ENCODE peak calls at places on chromosomes 5 and 9, in eight cellular contexts. K, Z, H, N, M, X, T and J are unnamed samples.
A peak's percentile ranks its signal among the peaks of the same experiment; 100 is the strongest.

GRCh38 chr9:119961774-119962408 is 592.7 kb upstream of the BRINP1 start:
- DNase-seq in K (peak; percentile 68), Z (peak; percentile 68), H (peak; percentile 33), N (peak; percentile 29), M (peak; percentile 63), X (no peak), T (no peak), J (peak; percentile 12)

GRCh38 chr9:35771943-35772342 is 17.9 kb upstream of the MSMP start:
- DNase-seq in K (no peak), Z (no peak), H (peak; percentile 32), N (no peak), M (no peak), X (no peak), T (no peak), J (no peak)

GRCh38 chr9:135884328-135885035 is 22.9 kb downstream of the CAMSAP1 start:
- DNase-seq in K (peak; percentile 17), Z (no peak), H (no peak), N (peak; percentile 86), M (peak; percentile 9), X (no peak), T (no peak), J (no peak)

GRCh38 chr5:110903966-110904365 is 165.2 kb downstream of the SLC25A46 start:
- DNase-seq in K (no peak), Z (no peak), H (no peak), N (no peak), M (no peak), X (no peak), T (no peak), J (no peak)

GRCh38 chr5:141208478-141208877 is at the start of gene PCDHB12:
- DNase-seq in K (no peak), Z (no peak), H (no peak), N (peak; percentile 2), M (no peak), X (no peak), T (no peak), J (no peak)

GRCh38 chr5:179901915-179902762 is 5.6 kb downstream of the TBC1D9B start:
- DNase-seq in K (peak; percentile 44), Z (no peak), H (no peak), N (no peak), M (no peak), X (no peak), T (no peak), J (no peak)

GRCh38 chr5:132011561-132012384 is at the start of gene ACSL6:
- DNase-seq in K (peak; percentile 36), Z (peak; percentile 35), H (peak; percentile 37), N (no peak), M (peak; percentile 51), X (no peak), T (no peak), J (peak; percentile 41)

GRCh38 chr9:70534471-70534870 is 120.0 kb upstream of the KLF9 start:
- DNase-seq in K (no peak), Z (no peak), H (no peak), N (peak; percentile 41), M (no peak), X (no peak), T (no peak), J (no peak)

GRCh38 chr5:137071941-137072340 is 427.2 kb downstream of the SPOCK1 start:
- DNase-seq in K (no peak), Z (no peak), H (no peak), N (no peak), M (no peak), X (no peak), T (no peak), J (no peak)

GRCh38 chr9:86667307-86667706 is 280.0 kb downstream of the GAS1 start:
- DNase-seq in K (no peak), Z (no peak), H (no peak), N (peak; percentile 74), M (no peak), X (no peak), T (no peak), J (no peak)

GRCh38 chr5:95080456-95080855 is 204.4 kb downstream of the MCTP1 start:
- DNase-seq in K (no peak), Z (no peak), H (no peak), N (no peak), M (no peak), X (no peak), T (no peak), J (no peak)

GRCh38 chr5:141934099-141934844 is 10.6 kb downstream of the DELE1 start:
- DNase-seq in K (no peak), Z (no peak), H (peak; percentile 34), N (peak; percentile 14), M (peak; percentile 61), X (no peak), T (peak; percentile 60), J (peak; percentile 28)

GRCh38 chr5:37208883-37209808 is 40.0 kb downstream of the CPLANE1 start:
- DNase-seq in K (peak; percentile 41), Z (no peak), H (no peak), N (peak; percentile 25), M (no peak), X (no peak), T (peak; percentile 32), J (peak; percentile 9)

GRCh38 chr5:173554989-173555705 is 61.3 kb downstream of the BOD1 start:
- DNase-seq in K (no peak), Z (no peak), H (no peak), N (no peak), M (no peak), X (no peak), T (no peak), J (no peak)

GRCh38 chr5:34586117-34586885 is 69.8 kb upstream of the RAI14 start:
- DNase-seq in K (no peak), Z (peak; percentile 83), H (no peak), N (peak; percentile 97), M (no peak), X (no peak), T (no peak), J (peak; percentile 48)

GRCh38 chr9:102434545-102434944 is 560.6 kb upstream of the CYLC2 start:
- DNase-seq in K (no peak), Z (no peak), H (no peak), N (no peak), M (no peak), X (no peak), T (no peak), J (no peak)

GRCh38 chr5:139696894-139697658 is 48.9 kb downstream of the CXXC5 start:
- DNase-seq in K (peak; percentile 38), Z (no peak), H (peak; percentile 59), N (peak; percentile 91), M (peak; percentile 63), X (no peak), T (peak; percentile 90), J (peak; percentile 67)

GRCh38 chr9:92870289-92870688 is 7.5 kb downstream of the ZNF484 start:
- DNase-seq in K (no peak), Z (no peak), H (no peak), N (no peak), M (no peak), X (no peak), T (no peak), J (no peak)
- TF ChIP-seq POLR2A in K (no peak), Z (no peak), H (no peak), N (no peak), M (no peak), X (no peak), T (no peak), J (no peak)

GRCh38 chr9:130149654-130150286 is 22.4 kb upstream of the NCS1 start:
- DNase-seq in K (no peak), Z (no peak), H (no peak), N (no peak), M (no peak), X (no peak), T (no peak), J (no peak)

GRCh38 chr9:130147215-130147614 is 25.0 kb upstream of the NCS1 start:
- DNase-seq in K (no peak), Z (no peak), H (no peak), N (no peak), M (no peak), X (no peak), T (no peak), J (no peak)

GRCh38 chr9:130149031-130149430 is 23.2 kb upstream of the NCS1 start:
- DNase-seq in K (no peak), Z (no peak), H (no peak), N (no peak), M (no peak), X (no peak), T (no peak), J (no peak)

GRCh38 chr9:130147910-130148309 is 24.3 kb upstream of the NCS1 start:
- DNase-seq in K (no peak), Z (no peak), H (no peak), N (no peak), M (no peak), X (no peak), T (no peak), J (no peak)

DNA sequence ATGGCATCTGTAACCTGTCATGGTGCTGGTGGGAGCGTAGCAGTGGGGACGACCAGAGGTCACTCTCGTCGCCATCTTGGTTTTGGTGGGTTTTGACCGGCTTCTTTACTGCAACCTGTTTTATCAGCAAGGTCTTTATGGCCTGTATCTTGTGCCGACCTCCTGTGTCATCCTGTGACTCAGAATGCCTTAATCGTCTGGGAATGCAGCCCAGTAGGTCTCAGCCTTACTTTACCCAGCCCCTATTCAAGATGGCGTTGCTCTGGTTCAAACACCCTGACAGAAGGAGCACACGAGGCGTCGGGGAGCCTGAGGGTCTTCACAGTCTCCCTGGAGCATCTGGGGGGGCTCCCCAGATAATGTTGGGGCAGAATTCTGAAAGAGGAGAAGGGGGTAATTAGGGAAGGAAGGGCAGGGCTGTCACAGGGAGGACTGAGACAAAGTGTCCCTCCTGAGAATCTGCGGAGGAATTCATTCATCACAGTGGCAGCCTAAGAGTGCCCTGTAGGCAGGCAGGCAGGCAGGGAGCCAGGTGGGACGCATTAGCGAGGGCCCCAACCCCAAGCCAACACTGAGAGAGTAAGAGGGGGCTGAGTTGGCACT is 21.3 kb upstream of the NCS1 start:
- DNase-seq in K (peak; percentile 69), Z (no peak), H (no peak), N (peak; percentile 74), M (no peak), X (no peak), T (peak; percentile 14), J (peak; percentile 20)
- TF ChIP-seq POLR2A in K (no peak), Z (no peak), H (no peak), N (no peak), M (no peak), X (no peak), T (no peak), J (no peak)

DNA sequence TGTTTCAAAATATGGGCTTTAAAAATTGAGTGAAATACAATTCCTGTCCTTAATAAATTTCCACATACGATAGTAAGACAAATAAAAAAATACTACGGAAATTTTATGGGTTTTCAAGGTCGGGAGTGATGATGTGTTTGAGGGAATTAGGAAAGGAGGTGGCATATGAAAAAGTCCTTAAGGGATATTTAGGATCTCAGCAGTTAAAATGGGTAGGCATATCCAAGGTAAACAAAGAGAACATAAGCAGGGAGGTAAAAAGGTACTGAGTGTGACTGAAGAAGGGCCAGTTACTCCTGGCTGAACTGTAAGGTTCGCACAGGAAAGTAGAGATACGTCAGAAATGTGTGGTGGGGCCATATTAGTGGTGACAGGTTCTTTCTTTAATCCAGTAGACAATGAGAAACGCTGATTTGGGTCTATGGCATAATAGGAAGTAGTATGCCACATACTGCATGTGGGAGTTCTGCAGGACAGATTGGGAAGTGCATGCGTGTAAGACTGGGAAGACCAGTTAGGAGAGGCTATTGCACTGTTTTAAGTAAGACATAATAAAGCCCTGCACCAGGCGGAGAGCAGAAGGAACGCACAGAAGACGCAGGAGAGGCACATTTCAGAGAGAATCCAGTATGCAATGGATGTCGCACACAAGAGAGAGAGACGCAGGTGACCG is 932 bp upstream of the HMGCR start:
- DNase-seq in K (peak; percentile 63), Z (peak; percentile 67), H (peak; percentile 59), N (peak; percentile 88), M (no peak), X (no peak), T (no peak), J (no peak)
- TF ChIP-seq POLR2A in K (peak; percentile 4), Z (no peak), H (no peak), N (no peak), M (no peak), X (no peak), T (no peak), J (no peak)

GRCh38 chr9:124500796-124501611 is 6.2 kb downstream of the NR5A1 start:
- DNase-seq in K (peak; percentile 88), Z (no peak), H (no peak), N (no peak), M (no peak), X (no peak), T (no peak), J (no peak)
- TF ChIP-seq POLR2A in K (no peak), Z (no peak), H (no peak), N (no peak), M (no peak), X (no peak), T (no peak), J (no peak)